ENCODE peak calls at places on chromosomes 13 and 19, in six cellular contexts. One of them, this sample, is unnamed.

GRCh38 chr19:55832676-55833075 is 877 bp upstream of the NLRP11 start:
- DNase-seq in left lung: no peak
- DNase-seq in aorta: no peak
- DNase-seq in naive thymus-derived CD4-positive, alpha-beta T cell: no peak
- DNase-seq in thoracic aorta: no peak
- DNase-seq in heart left ventricle: no peak
- DNase-seq in this sample: no peak

GRCh38 chr19:3783660-3784584 is 2.3 kb downstream of the MATK start:
- DNase-seq in left lung: peak; percentile 73
- DNase-seq in aorta: no peak
- DNase-seq in thoracic aorta: no peak
- DNase-seq in naive thymus-derived CD4-positive, alpha-beta T cell: peak; percentile 35
- DNase-seq in heart left ventricle: no peak
- DNase-seq in this sample: no peak

GRCh38 chr13:82627183-82627582 is 1255.1 kb downstream of the SLITRK1 start:
- DNase-seq in left lung: no peak
- DNase-seq in naive thymus-derived CD4-positive, alpha-beta T cell: no peak
- DNase-seq in heart left ventricle: no peak
- DNase-seq in aorta: no peak
- DNase-seq in thoracic aorta: no peak
- DNase-seq in this sample: peak; percentile 37

GRCh38 chr13:79686441-79686840 is 205.5 kb downstream of the NDFIP2 start:
- DNase-seq in thoracic aorta: no peak
- DNase-seq in left lung: no peak
- DNase-seq in aorta: no peak
- DNase-seq in heart left ventricle: no peak
- DNase-seq in naive thymus-derived CD4-positive, alpha-beta T cell: no peak
- DNase-seq in this sample: no peak

GRCh38 chr19:21322528-21322927 is 6.7 kb downstream of the ZNF708 start:
- DNase-seq in left lung: no peak
- DNase-seq in aorta: no peak
- DNase-seq in heart left ventricle: no peak
- DNase-seq in naive thymus-derived CD4-positive, alpha-beta T cell: no peak
- DNase-seq in thoracic aorta: no peak
- DNase-seq in this sample: no peak

GRCh38 chr19:49338691-49339363 is 3.6 kb downstream of the CD37 start:
- DNase-seq in naive thymus-derived CD4-positive, alpha-beta T cell: no peak
- DNase-seq in heart left ventricle: peak; percentile 73
- DNase-seq in aorta: peak; percentile 75
- DNase-seq in left lung: peak; percentile 91
- DNase-seq in thoracic aorta: peak; percentile 42
- DNase-seq in this sample: peak; percentile 64

GRCh38 chr19:3671680-3672574 is 28.3 kb downstream of the PIP5K1C start:
- DNase-seq in heart left ventricle: no peak
- DNase-seq in thoracic aorta: no peak
- DNase-seq in aorta: no peak
- DNase-seq in naive thymus-derived CD4-positive, alpha-beta T cell: no peak
- DNase-seq in left lung: no peak
- DNase-seq in this sample: no peak

GRCh38 chr19:54391589-54392061 is 23.6 kb upstream of the TTYH1 start:
- DNase-seq in thoracic aorta: no peak
- DNase-seq in heart left ventricle: no peak
- DNase-seq in naive thymus-derived CD4-positive, alpha-beta T cell: no peak
- DNase-seq in aorta: no peak
- DNase-seq in left lung: no peak
- DNase-seq in this sample: no peak

GRCh38 chr13:112457485-112457884 is 81.3 kb downstream of the SPACA7 start:
- DNase-seq in heart left ventricle: peak; percentile 54
- DNase-seq in naive thymus-derived CD4-positive, alpha-beta T cell: no peak
- DNase-seq in aorta: no peak
- DNase-seq in left lung: peak; percentile 66
- DNase-seq in thoracic aorta: no peak
- DNase-seq in this sample: no peak

GRCh38 chr13:102443234-102443633 is 41.4 kb upstream of the FGF14 start:
- DNase-seq in thoracic aorta: no peak
- DNase-seq in aorta: no peak
- DNase-seq in naive thymus-derived CD4-positive, alpha-beta T cell: no peak
- DNase-seq in heart left ventricle: no peak
- DNase-seq in left lung: no peak
- DNase-seq in this sample: no peak

GRCh38 chr19:34236035-34236793 is 18.1 kb upstream of the GARRE1 start:
- DNase-seq in naive thymus-derived CD4-positive, alpha-beta T cell: no peak
- DNase-seq in thoracic aorta: no peak
- DNase-seq in heart left ventricle: no peak
- DNase-seq in aorta: no peak
- DNase-seq in left lung: no peak
- DNase-seq in this sample: no peak

GRCh38 chr13:92967923-92968322 is 258.7 kb upstream of the GPC6 start:
- DNase-seq in aorta: no peak
- DNase-seq in naive thymus-derived CD4-positive, alpha-beta T cell: no peak
- DNase-seq in thoracic aorta: no peak
- DNase-seq in heart left ventricle: no peak
- DNase-seq in left lung: no peak
- DNase-seq in this sample: no peak

GRCh38 chr19:34067861-34068271 is 104.4 kb upstream of the LSM14A start:
- DNase-seq in naive thymus-derived CD4-positive, alpha-beta T cell: no peak
- DNase-seq in left lung: no peak
- DNase-seq in aorta: no peak
- DNase-seq in heart left ventricle: no peak
- DNase-seq in thoracic aorta: no peak
- DNase-seq in this sample: no peak

GRCh38 chr19:49056101-49056901 is 1.2 kb downstream of the CGB7 start:
- DNase-seq in heart left ventricle: peak; percentile 71
- DNase-seq in naive thymus-derived CD4-positive, alpha-beta T cell: peak; percentile 55
- DNase-seq in left lung: peak; percentile 92
- DNase-seq in aorta: peak; percentile 68
- DNase-seq in thoracic aorta: no peak
- DNase-seq in this sample: peak; percentile 67

GRCh38 chr19:46714523-46715106 is 2.3 kb downstream of the PRKD2 start:
- DNase-seq in heart left ventricle: no peak
- DNase-seq in naive thymus-derived CD4-positive, alpha-beta T cell: no peak
- DNase-seq in aorta: peak; percentile 40
- DNase-seq in thoracic aorta: no peak
- DNase-seq in left lung: no peak
- DNase-seq in this sample: no peak

GRCh38 chr13:79662882-79663281 is 181.9 kb downstream of the NDFIP2 start:
- DNase-seq in left lung: no peak
- DNase-seq in thoracic aorta: no peak
- DNase-seq in naive thymus-derived CD4-positive, alpha-beta T cell: no peak
- DNase-seq in aorta: no peak
- DNase-seq in heart left ventricle: no peak
- DNase-seq in this sample: no peak

GRCh38 chr13:102035969-102036368 is 365.9 kb downstream of the FGF14 start:
- DNase-seq in heart left ventricle: no peak
- DNase-seq in left lung: no peak
- DNase-seq in aorta: no peak
- DNase-seq in thoracic aorta: no peak
- DNase-seq in naive thymus-derived CD4-positive, alpha-beta T cell: no peak
- DNase-seq in this sample: no peak

GRCh38 chr19:47716270-47716937 is 3.2 kb downstream of the EHD2 start:
- DNase-seq in aorta: no peak
- DNase-seq in naive thymus-derived CD4-positive, alpha-beta T cell: no peak
- DNase-seq in left lung: peak; percentile 74
- DNase-seq in heart left ventricle: peak; percentile 60
- DNase-seq in thoracic aorta: no peak
- DNase-seq in this sample: no peak

DNA sequence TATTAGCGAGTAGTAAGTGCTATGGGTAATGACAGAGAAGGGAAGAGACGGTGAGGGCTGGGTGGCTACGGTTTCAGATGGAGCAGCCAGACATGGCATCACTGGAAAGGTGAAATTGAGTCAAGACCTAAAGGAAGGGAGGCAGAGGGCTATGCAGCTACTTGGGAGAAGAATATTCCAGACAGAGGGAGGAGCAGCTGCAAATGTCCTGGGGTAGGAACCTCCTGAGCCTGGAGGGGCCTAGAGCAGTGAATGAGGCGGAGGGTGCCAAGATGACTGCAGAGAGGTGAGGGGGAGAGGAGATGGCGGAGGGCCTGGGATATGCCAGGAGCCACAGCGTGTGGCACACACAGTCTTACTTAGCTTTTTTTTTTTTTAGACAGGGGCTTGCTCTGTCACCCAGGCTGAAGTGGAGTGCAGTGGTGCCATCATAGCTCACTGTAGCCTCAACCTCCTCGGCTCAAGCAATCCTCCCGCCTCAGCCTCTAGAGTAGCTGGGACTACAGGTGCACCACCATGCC is 21.1 kb downstream of the PLEKHF1 start:
- DNase-seq in left lung: no peak
- DNase-seq in heart left ventricle: no peak
- DNase-seq in thoracic aorta: no peak
- DNase-seq in aorta: peak; percentile 31
- DNase-seq in naive thymus-derived CD4-positive, alpha-beta T cell: no peak
- DNase-seq in this sample: no peak
- H3K4me1 ChIP-seq in left lung: peaks cover 5% of the 10 kb centered on the region
- H3K4me1 ChIP-seq in heart left ventricle: peaks cover 9% of the 10 kb centered on the region
- H3K4me1 ChIP-seq in thoracic aorta: peaks cover 71% of the 10 kb centered on the region
- H3K4me1 ChIP-seq in aorta: peaks cover 4% of the 10 kb centered on the region
- H3K4me1 ChIP-seq in naive thymus-derived CD4-positive, alpha-beta T cell: peaks cover 19% of the 10 kb centered on the region
- H3K4me1 ChIP-seq in this sample: no peaks in the 10 kb centered on the region

GRCh38 chr19:44750713-44751112 is 2.2 kb downstream of the BCL3 start:
- DNase-seq in naive thymus-derived CD4-positive, alpha-beta T cell: no peak
- DNase-seq in thoracic aorta: no peak
- DNase-seq in left lung: no peak
- DNase-seq in aorta: no peak
- DNase-seq in heart left ventricle: no peak
- DNase-seq in this sample: no peak

GRCh38 chr19:44747739-44748425 is 626 bp upstream of the BCL3 start:
- DNase-seq in thoracic aorta: no peak
- DNase-seq in left lung: peak; percentile 90
- DNase-seq in aorta: peak; percentile 88
- DNase-seq in naive thymus-derived CD4-positive, alpha-beta T cell: peak; percentile 56
- DNase-seq in heart left ventricle: peak; percentile 86
- DNase-seq in this sample: peak; percentile 63

GRCh38 chr19:44748426-44749254 is at the start of gene BCL3:
- DNase-seq in heart left ventricle: peak; percentile 92
- DNase-seq in naive thymus-derived CD4-positive, alpha-beta T cell: peak; percentile 42
- DNase-seq in aorta: peak; percentile 87
- DNase-seq in thoracic aorta: no peak
- DNase-seq in left lung: peak; percentile 96
- DNase-seq in this sample: no peak

GRCh38 chr19:44749994-44750393 is 1.5 kb downstream of the BCL3 start:
- DNase-seq in naive thymus-derived CD4-positive, alpha-beta T cell: no peak
- DNase-seq in heart left ventricle: no peak
- DNase-seq in thoracic aorta: no peak
- DNase-seq in left lung: no peak
- DNase-seq in aorta: no peak
- DNase-seq in this sample: no peak

GRCh38 chr19:44749318-44749717 is 810 bp downstream of the BCL3 start:
- DNase-seq in aorta: no peak
- DNase-seq in naive thymus-derived CD4-positive, alpha-beta T cell: no peak
- DNase-seq in left lung: no peak
- DNase-seq in heart left ventricle: no peak
- DNase-seq in thoracic aorta: no peak
- DNase-seq in this sample: no peak
- H3K4me1 ChIP-seq in aorta: no peaks in the 10 kb centered on the region
- H3K4me1 ChIP-seq in naive thymus-derived CD4-positive, alpha-beta T cell: peaks cover 47% of the 10 kb centered on the region
- H3K4me1 ChIP-seq in left lung: peaks cover 47% of the 10 kb centered on the region
- H3K4me1 ChIP-seq in heart left ventricle: peaks cover 50% of the 10 kb centered on the region
- H3K4me1 ChIP-seq in thoracic aorta: peaks cover 73% of the 10 kb centered on the region
- H3K4me1 ChIP-seq in this sample: peaks cover 16% of the 10 kb centered on the region

GRCh38 chr13:48255090-48255489 is 22.1 kb downstream of the ITM2B start:
- DNase-seq in naive thymus-derived CD4-positive, alpha-beta T cell: no peak
- DNase-seq in heart left ventricle: no peak
- DNase-seq in aorta: no peak
- DNase-seq in left lung: no peak
- DNase-seq in thoracic aorta: no peak
- DNase-seq in this sample: no peak

GRCh38 chr13:48251616-48252081 is 18.6 kb downstream of the ITM2B start:
- DNase-seq in thoracic aorta: no peak
- DNase-seq in heart left ventricle: no peak
- DNase-seq in naive thymus-derived CD4-positive, alpha-beta T cell: no peak
- DNase-seq in left lung: no peak
- DNase-seq in aorta: no peak
- DNase-seq in this sample: no peak

GRCh38 chr13:48252176-48252575 is 19.2 kb downstream of the ITM2B start:
- DNase-seq in thoracic aorta: no peak
- DNase-seq in aorta: no peak
- DNase-seq in naive thymus-derived CD4-positive, alpha-beta T cell: no peak
- DNase-seq in heart left ventricle: no peak
- DNase-seq in left lung: no peak
- DNase-seq in this sample: no peak

GRCh38 chr13:48255954-48256353 is 22.9 kb downstream of the ITM2B start:
- DNase-seq in naive thymus-derived CD4-positive, alpha-beta T cell: no peak
- DNase-seq in heart left ventricle: no peak
- DNase-seq in aorta: no peak
- DNase-seq in left lung: no peak
- DNase-seq in thoracic aorta: no peak
- DNase-seq in this sample: no peak

DNA sequence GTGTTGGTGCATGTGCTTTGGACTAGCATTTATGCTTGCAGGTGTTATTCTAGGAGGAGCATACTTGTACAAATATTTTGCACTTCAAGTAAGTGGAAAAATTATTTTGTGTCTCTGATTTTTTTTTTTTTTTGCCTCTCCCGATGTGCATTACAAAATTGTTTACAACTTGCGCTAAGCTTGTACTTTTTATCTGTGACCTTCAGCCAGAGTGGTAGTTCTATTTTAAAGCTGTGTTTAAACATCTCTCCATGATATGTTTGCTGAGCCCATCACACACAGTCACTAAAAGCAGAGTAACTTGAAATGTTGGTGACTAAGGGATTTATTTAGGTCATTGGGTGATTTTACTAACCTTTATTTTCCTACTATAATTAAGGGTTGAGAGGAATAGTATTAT is 20.8 kb downstream of the ITM2B start:
- DNase-seq in thoracic aorta: no peak
- DNase-seq in heart left ventricle: no peak
- DNase-seq in aorta: no peak
- DNase-seq in left lung: no peak
- DNase-seq in naive thymus-derived CD4-positive, alpha-beta T cell: no peak
- DNase-seq in this sample: no peak
- H3K4me1 ChIP-seq in thoracic aorta: peaks cover 29% of the 10 kb centered on the region
- H3K4me1 ChIP-seq in heart left ventricle: peaks cover 24% of the 10 kb centered on the region
- H3K4me1 ChIP-seq in aorta: peaks cover 2% of the 10 kb centered on the region
- H3K4me1 ChIP-seq in left lung: no peaks in the 10 kb centered on the region
- H3K4me1 ChIP-seq in naive thymus-derived CD4-positive, alpha-beta T cell: peaks cover 39% of the 10 kb centered on the region
- H3K4me1 ChIP-seq in this sample: no peaks in the 10 kb centered on the region

GRCh38 chr19:518292-519231 is 11.3 kb downstream of the TPGS1 start:
- DNase-seq in naive thymus-derived CD4-positive, alpha-beta T cell: peak; percentile 70
- DNase-seq in aorta: no peak
- DNase-seq in thoracic aorta: no peak
- DNase-seq in heart left ventricle: no peak
- DNase-seq in left lung: no peak
- DNase-seq in this sample: no peak

GRCh38 chr19:514166-514663 is 6.9 kb downstream of the TPGS1 start:
- DNase-seq in left lung: no peak
- DNase-seq in thoracic aorta: no peak
- DNase-seq in aorta: no peak
- DNase-seq in naive thymus-derived CD4-positive, alpha-beta T cell: no peak
- DNase-seq in heart left ventricle: no peak
- DNase-seq in this sample: no peak

GRCh38 chr19:517721-518136 is 10.4 kb downstream of the TPGS1 start:
- DNase-seq in naive thymus-derived CD4-positive, alpha-beta T cell: no peak
- DNase-seq in heart left ventricle: no peak
- DNase-seq in left lung: no peak
- DNase-seq in aorta: no peak
- DNase-seq in thoracic aorta: no peak
- DNase-seq in this sample: no peak

GRCh38 chr19:519449-519865 is 12.1 kb upstream of the CDC34 start:
- DNase-seq in thoracic aorta: no peak
- DNase-seq in aorta: no peak
- DNase-seq in heart left ventricle: no peak
- DNase-seq in naive thymus-derived CD4-positive, alpha-beta T cell: no peak
- DNase-seq in left lung: peak; percentile 78
- DNase-seq in this sample: no peak

GRCh38 chr19:516884-517424 is 9.7 kb downstream of the TPGS1 start:
- DNase-seq in heart left ventricle: no peak
- DNase-seq in left lung: no peak
- DNase-seq in aorta: no peak
- DNase-seq in thoracic aorta: no peak
- DNase-seq in naive thymus-derived CD4-positive, alpha-beta T cell: no peak
- DNase-seq in this sample: no peak
- H3K4me1 ChIP-seq in heart left ventricle: no peaks in the 10 kb centered on the region
- H3K4me1 ChIP-seq in left lung: no peaks in the 10 kb centered on the region
- H3K4me1 ChIP-seq in aorta: no peaks in the 10 kb centered on the region
- H3K4me1 ChIP-seq in thoracic aorta: no peaks in the 10 kb centered on the region
- H3K4me1 ChIP-seq in naive thymus-derived CD4-positive, alpha-beta T cell: peaks cover 5% of the 10 kb centered on the region
- H3K4me1 ChIP-seq in this sample: no peaks in the 10 kb centered on the region